ENCODE peak calls at places on chromosomes 5 and 9, in six cellular contexts. B, O, L, G, A and J are unnamed samples. For H3K4me1 and H3F3A, the result is how much of the 10 kb centered on the place peaks cover.

GRCh38 chr5:32116574-32117313 is 57.4 kb downstream of the GOLPH3 start:
- DNase-seq in G (no peak), B (no peak), L (no peak), O (peak), A (no peak), J (no peak)

GRCh38 chr5:9905661-9906060 is 275.5 kb upstream of the TAS2R1 start:
- DNase-seq in B (no peak), L (no peak), O (no peak), G (no peak), A (no peak), J (no peak)

GRCh38 chr5:71923755-71924154 is 183.5 kb upstream of the MAP1B start:
- DNase-seq in O (no peak), A (no peak), L (no peak), B (no peak), G (no peak), J (no peak)

GRCh38 chr5:106269252-106269843 is 1401.4 kb downstream of the EFNA5 start:
- DNase-seq in A (no peak), O (peak), L (peak), B (peak), G (peak), J (no peak)

GRCh38 chr9:38079410-38080105 is 10.5 kb upstream of the SHB start:
- DNase-seq in O (peak), G (no peak), A (no peak), L (no peak), B (no peak), J (no peak)

GRCh38 chr5:131716650-131717049 is 80.2 kb downstream of the FNIP1 start:
- DNase-seq in G (no peak), B (no peak), L (no peak), O (no peak), A (no peak), J (no peak)

GRCh38 chr5:132103969-132104391 is 30.4 kb downstream of the CSF2 start:
- DNase-seq in B (no peak), O (peak), L (no peak), A (no peak), G (no peak), J (peak)

GRCh38 chr9:35079041-35079425 is 709 bp downstream of the FANCG start:
- DNase-seq in L (no peak), B (no peak), A (peak), G (peak), O (peak), J (peak)

GRCh38 chr5:123785160-123786001 is 273.4 kb downstream of the CSNK1G3 start:
- DNase-seq in L (peak), A (peak), G (peak), O (peak), B (peak), J (no peak)

GRCh38 chr5:85628153-85628552 is 989.6 kb upstream of the COX7C start:
- DNase-seq in B (no peak), L (no peak), G (no peak), O (no peak), A (no peak), J (no peak)

GRCh38 chr5:42514759-42515158 is 91.5 kb downstream of the GHR start:
- DNase-seq in B (peak), A (no peak), G (peak), L (peak), O (no peak), J (peak)

GRCh38 chr5:58933891-58934628 is 351.2 kb downstream of the RAB3C start:
- DNase-seq in B (no peak), O (no peak), L (no peak), A (no peak), G (no peak), J (no peak)

GRCh38 chr5:87020099-87020934 is 247.4 kb upstream of the RASA1 start:
- DNase-seq in O (peak), G (peak), B (no peak), A (no peak), L (peak), J (peak)

GRCh38 chr9:1580215-1580614 is 434.9 kb upstream of the SMARCA2 start:
- DNase-seq in A (no peak), B (no peak), L (no peak), G (no peak), O (no peak), J (peak)

GRCh38 chr5:96548941-96549340 is 113.2 kb upstream of the CAST start:
- DNase-seq in A (peak), G (no peak), O (peak), B (no peak), L (no peak), J (no peak)

GRCh38 chr5:119355244-119355635 is 579 bp upstream of the TNFAIP8 start:
- DNase-seq in O (no peak), B (peak), L (peak), G (peak), A (no peak), J (no peak)

GRCh38 chr9:10268500-10269485 is 344.0 kb downstream of the PTPRD start:
- DNase-seq in L (peak), B (peak), A (peak), G (peak), O (peak), J (peak)

GRCh38 chr5:34521628-34522290 is 134.4 kb upstream of the RAI14 start:
- DNase-seq in L (peak), O (no peak), G (no peak), A (no peak), B (no peak), J (peak)

GRCh38 chr5:177992466-177992865 is 3.6 kb downstream of the PROP1 start:
- DNase-seq in G (no peak), B (no peak), L (no peak), A (no peak), O (no peak), J (no peak)

GRCh38 chr9:89426389-89426961 is 71.4 kb downstream of the SEMA4D start:
- DNase-seq in B (no peak), G (no peak), L (no peak), O (no peak), A (no peak), J (peak)

GRCh38 chr5:1241509-1242080 is 16.4 kb downstream of the SLC6A18 start:
- DNase-seq in L (no peak), A (no peak), B (no peak), G (no peak), O (no peak), J (no peak)

GRCh38 chr5:177330991-177331837 is 19.5 kb upstream of the MXD3 start:
- DNase-seq in O (no peak), A (no peak), B (no peak), G (no peak), L (no peak), J (no peak)

GRCh38 chr5:505946-506555 is 18.2 kb downstream of the SLC9A3 start:
- DNase-seq in A (no peak), G (no peak), O (no peak), B (no peak), L (no peak), J (no peak)

GRCh38 chr5:1064383-1065142 is 47.3 kb downstream of the SLC12A7 start:
- DNase-seq in A (peak), L (no peak), O (no peak), G (no peak), B (no peak), J (no peak)

GRCh38 chr9:21078702-21079101 is 960 bp upstream of the IFNB1 start:
- DNase-seq in A (no peak), G (no peak), O (no peak), B (peak), L (peak), J (no peak)

GRCh38 chr5:72106922-72107873 is at the start of gene MAP1B:
- DNase-seq in O (peak), G (peak), B (peak), A (peak), L (peak), J (no peak)

GRCh38 chr5:56610093-56610698 is 205.2 kb upstream of the MAP3K1 start:
- DNase-seq in A (no peak), B (no peak), O (no peak), G (no peak), L (peak), J (no peak)

GRCh38 chr5:159409801-159410200 is 79.5 kb upstream of the IL12B start:
- DNase-seq in O (no peak), A (no peak), G (no peak), L (no peak), B (no peak), J (peak)

GRCh38 chr9:34496149-34496712 is 26.6 kb downstream of the ENHO start:
- DNase-seq in O (peak), A (no peak), B (no peak), L (peak), G (no peak), J (no peak)

GRCh38 chr5:157464518-157465171 is 4.6 kb downstream of the NIPAL4 start:
- DNase-seq in L (peak), A (no peak), O (peak), G (no peak), B (peak), J (no peak)

GRCh38 chr5:157463081-157463480 is 3.1 kb downstream of the NIPAL4 start:
- DNase-seq in G (no peak), B (no peak), A (no peak), O (peak), L (no peak), J (no peak)

GRCh38 chr5:157460921-157461792 is 1.1 kb downstream of the NIPAL4 start:
- DNase-seq in G (no peak), L (no peak), O (no peak), B (no peak), A (no peak), J (no peak)

GRCh38 chr5:157459715-157460599 is at the start of gene NIPAL4:
- DNase-seq in G (peak), L (no peak), O (peak), B (peak), A (peak), J (no peak)

GRCh38 chr5:157463621-157464407 is 3.8 kb downstream of the NIPAL4 start:
- DNase-seq in A (no peak), G (no peak), B (no peak), O (peak), L (peak), J (no peak)
- H3K4me1 ChIP-seq in A (under half), G (under half), B (under half), O (under half), L (under half), J (under half)

GRCh38 chr9:124214116-124214515 is 43.6 kb upstream of the NEK6 start:
- DNase-seq in O (no peak), G (no peak), B (no peak), L (no peak), A (no peak), J (no peak)
- H3F3A ChIP-seq in O (under half), G (under half), B (under half), L (under half), A (under half), J (under half)

DNA sequence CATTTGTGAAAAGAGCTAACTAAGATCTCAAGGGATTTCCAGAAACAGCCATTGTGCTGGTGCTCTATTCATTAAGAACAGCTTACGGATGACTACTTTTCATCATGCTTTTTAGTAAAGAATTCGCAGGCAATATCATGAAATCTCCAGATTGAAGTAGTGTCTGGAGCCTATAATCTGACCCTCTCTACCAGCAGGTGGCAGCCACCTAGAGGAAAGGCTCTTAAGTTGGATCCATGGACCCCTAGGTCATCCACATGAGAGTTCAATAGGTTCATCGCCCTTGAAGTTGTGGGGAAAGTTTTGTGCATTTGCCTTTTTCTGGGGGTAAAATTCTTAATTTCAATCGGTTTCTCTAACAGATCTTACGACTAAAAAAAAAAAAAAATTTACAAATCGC is 82.3 kb downstream of the SLC1A3 start:
- DNase-seq in B (peak), O (peak), A (no peak), G (peak), L (peak), J (peak)
- TF ChIP-seq EZH2phosphoT487 in B (no peak), O (no peak), A (no peak), G (no peak), L (no peak), J (no peak)

GRCh38 chr9:120477534-120478001 is 102.4 kb downstream of the CDK5RAP2 start:
- DNase-seq in L (peak), B (peak), A (peak), O (peak), G (peak), J (no peak)
- H3K4me1 ChIP-seq in L (under half), B (under half), A (under half), O (half or more), G (under half), J (under half)

GRCh38 chr9:134359493-134360179 is 33.4 kb downstream of the RXRA start:
- DNase-seq in G (no peak), L (no peak), O (no peak), A (no peak), B (no peak), J (no peak)

GRCh38 chr9:134358026-134358967 is 32.0 kb downstream of the RXRA start:
- DNase-seq in A (peak), G (no peak), L (no peak), O (peak), B (no peak), J (no peak)

GRCh38 chr9:134360180-134360759 is 34.0 kb downstream of the RXRA start:
- DNase-seq in A (no peak), G (no peak), L (no peak), B (no peak), O (no peak), J (no peak)

GRCh38 chr9:134357631-134358025 is 31.4 kb downstream of the RXRA start:
- DNase-seq in B (no peak), L (no peak), O (no peak), A (no peak), G (no peak), J (no peak)

DNA sequence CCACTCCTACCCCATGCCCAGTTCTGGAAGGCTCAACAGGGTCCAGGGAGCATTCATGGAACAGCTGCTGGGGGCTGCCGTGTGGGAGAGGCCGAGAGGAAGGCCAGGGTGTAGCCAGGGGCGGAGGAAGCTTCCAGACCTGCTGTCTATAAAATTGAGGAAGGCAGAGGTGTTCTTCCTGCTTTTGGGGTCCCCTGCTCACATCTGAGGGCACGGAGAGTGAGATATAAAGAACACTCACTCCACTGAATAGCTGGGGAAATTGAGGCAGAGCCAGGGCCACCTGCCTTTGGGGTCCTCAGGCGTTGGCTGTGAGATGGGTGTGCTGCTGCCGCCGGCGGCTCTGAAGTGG is 32.7 kb downstream of the RXRA start:
- DNase-seq in B (no peak), A (no peak), G (no peak), O (no peak), L (no peak), J (no peak)
- H3F3A ChIP-seq in B (under half), A (under half), G (under half), O (under half), L (under half), J (under half)

GRCh38 chr9:73348485-73348884 is 196.8 kb downstream of the ANXA1 start:
- DNase-seq in L (no peak), O (peak), B (peak), G (peak), A (no peak), J (peak)

GRCh38 chr9:73349476-73349875 is 197.8 kb downstream of the ANXA1 start:
- DNase-seq in L (no peak), G (no peak), B (no peak), A (no peak), O (no peak), J (no peak)

GRCh38 chr9:73347720-73348119 is 196.1 kb downstream of the ANXA1 start:
- DNase-seq in G (no peak), L (no peak), O (no peak), B (no peak), A (no peak), J (no peak)

GRCh38 chr9:73344060-73344459 is 192.4 kb downstream of the ANXA1 start:
- DNase-seq in L (no peak), O (no peak), G (no peak), B (no peak), A (no peak), J (no peak)

DNA sequence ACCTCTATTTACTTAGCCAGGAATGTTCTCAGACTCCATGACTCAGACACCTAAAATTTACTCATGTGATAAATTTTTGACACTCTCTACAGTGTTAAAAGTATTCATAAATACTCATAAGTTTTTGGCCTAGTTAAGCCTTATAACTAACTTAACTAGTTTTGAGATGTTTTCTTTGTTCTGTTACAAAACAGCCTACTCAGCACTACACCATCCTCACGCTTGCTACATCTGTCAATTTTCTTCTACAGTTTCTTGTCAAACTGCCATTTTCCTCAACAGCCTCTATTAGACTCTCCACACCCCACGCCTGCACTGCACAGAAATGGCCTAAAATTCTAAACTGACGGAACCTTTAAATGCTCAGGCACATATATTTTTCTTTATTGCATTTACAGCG is 195.5 kb downstream of the ANXA1 start:
- DNase-seq in A (no peak), L (no peak), O (no peak), G (no peak), B (no peak), J (no peak)
- TF ChIP-seq EZH2phosphoT487 in A (no peak), L (no peak), O (no peak), G (no peak), B (no peak), J (no peak)